ENCODE peak calls at places on chromosome 19, in ten cellular contexts. T is PC-3, J is cardiac muscle cell, N is lower lobe of right lung, A is IMR-90, P is lung, D is Caco-2, F is endodermal cell, O is HCT116, Y is hepatocyte. C is an unnamed sample. For H3K27me3 and H3K4me1, the result is how much of the 10 kb centered on the place peaks cover.

GRCh38 chr19:31177230-31177629 is 172.0 kb downstream of the TSHZ3 start:
- DNase-seq in J (no peak), D (no peak), P (no peak), O (no peak), A (no peak), F (no peak), T (no peak), N (no peak), Y (peak), C (no peak)

GRCh38 chr19:10246511-10246910 is 5.5 kb upstream of the MRPL4 start:
- DNase-seq in J (no peak), N (no peak), D (no peak), F (no peak), P (no peak), A (no peak), T (no peak), O (no peak), Y (no peak), C (no peak)

GRCh38 chr19:49573009-49573408 is 7.3 kb downstream of the NOSIP start:
- DNase-seq in O (no peak), T (no peak), J (no peak), F (no peak), P (no peak), Y (no peak), D (no peak), A (no peak), N (no peak), C (no peak)

GRCh38 chr19:1122972-1123363 is 19.2 kb downstream of the GPX4 start:
- DNase-seq in F (peak), Y (peak), P (peak), A (peak), D (peak), T (peak), O (peak), J (peak), N (peak), C (no peak)

GRCh38 chr19:9295411-9295849 is 14.2 kb downstream of the ZNF699 start:
- DNase-seq in T (no peak), F (no peak), N (no peak), O (no peak), A (no peak), Y (no peak), D (no peak), P (no peak), J (no peak), C (no peak)

GRCh38 chr19:33385956-33386355 is 12.4 kb downstream of the CEBPG start:
- DNase-seq in A (no peak), D (no peak), Y (no peak), F (no peak), T (no peak), N (no peak), O (no peak), J (no peak), P (no peak), C (no peak)

GRCh38 chr19:48798937-48799336 is 11.9 kb downstream of the BCAT2 start:
- DNase-seq in D (no peak), A (peak), N (no peak), T (no peak), O (no peak), F (peak), Y (no peak), J (no peak), P (no peak), C (no peak)

GRCh38 chr19:18204394-18205179 is 745 bp upstream of the RAB3A start:
- DNase-seq in O (no peak), F (peak), N (no peak), J (peak), A (no peak), P (peak), D (peak), T (no peak), Y (peak), C (no peak)

GRCh38 chr19:39934584-39935233 is at the start of gene FCGBP:
- DNase-seq in N (no peak), D (no peak), T (no peak), J (no peak), O (no peak), F (no peak), P (no peak), Y (no peak), A (no peak), C (no peak)

GRCh38 chr19:16877581-16877980 is 11.2 kb upstream of the F2RL3 start:
- DNase-seq in Y (no peak), P (no peak), J (no peak), O (no peak), N (no peak), F (no peak), A (no peak), D (no peak), T (no peak), C (no peak)

GRCh38 chr19:17209126-17210036 is 5.8 kb upstream of the USE1 start:
- DNase-seq in N (no peak), D (peak), F (peak), J (peak), T (peak), A (peak), Y (peak), O (peak), P (no peak), C (no peak)

GRCh38 chr19:28234637-28235036 is 978.3 kb downstream of the UQCRFS1 start:
- DNase-seq in O (no peak), T (no peak), F (peak), J (peak), D (no peak), P (no peak), Y (peak), N (no peak), A (no peak), C (no peak)

GRCh38 chr19:364496-365287 is 20.1 kb upstream of the MIER2 start:
- DNase-seq in D (no peak), O (no peak), J (no peak), N (no peak), F (peak), Y (no peak), P (no peak), A (no peak), T (no peak), C (no peak)

GRCh38 chr19:48873476-48874308 is 1.5 kb downstream of the PPP1R15A start:
- DNase-seq in Y (no peak), A (no peak), P (no peak), O (no peak), N (no peak), D (no peak), T (no peak), F (peak), J (no peak), C (no peak)

GRCh38 chr19:41311072-41311471 is 1.1 kb downstream of the CCDC97 start:
- DNase-seq in A (no peak), D (no peak), T (no peak), O (no peak), P (no peak), N (no peak), F (no peak), Y (no peak), J (no peak), C (no peak)

GRCh38 chr19:50494186-50495019 is 16.6 kb downstream of the JOSD2 start:
- DNase-seq in J (peak), D (no peak), N (no peak), F (no peak), A (no peak), P (no peak), O (no peak), T (no peak), Y (no peak), C (no peak)

GRCh38 chr19:28350037-28350436 is 862.9 kb downstream of the UQCRFS1 start:
- DNase-seq in F (no peak), T (no peak), Y (no peak), J (no peak), D (no peak), O (no peak), P (no peak), A (no peak), N (no peak), C (no peak)

GRCh38 chr19:31214086-31214485 is 135.2 kb downstream of the TSHZ3 start:
- DNase-seq in J (no peak), T (peak), D (no peak), Y (peak), N (peak), P (peak), O (no peak), F (no peak), A (peak), C (peak)

DNA sequence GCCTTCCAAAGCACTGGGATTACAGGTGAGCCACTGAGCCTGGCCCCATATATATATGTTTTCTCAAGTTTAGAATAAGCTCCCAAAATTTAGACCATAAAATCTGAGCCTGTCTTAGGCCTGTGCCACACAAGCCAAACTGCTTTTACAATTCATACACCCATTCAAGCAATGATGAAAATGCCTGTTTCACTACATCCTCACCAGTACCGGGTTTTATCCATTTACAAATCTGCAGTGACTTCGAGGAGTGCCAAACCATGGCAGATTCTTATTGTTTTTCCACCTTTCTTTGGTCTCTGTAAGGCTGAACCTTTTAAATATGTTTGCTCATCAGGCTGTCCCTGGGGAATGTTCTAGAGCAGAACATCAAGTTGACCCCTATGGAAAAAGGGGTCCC is 9.6 kb upstream of the NFIC start:
- DNase-seq in P (no peak), Y (no peak), D (no peak), N (no peak), J (no peak), A (no peak), T (no peak), O (no peak), F (no peak), C (no peak)
- H3K27me3 ChIP-seq in P (under half), Y (under half), D (under half), N (under half), J (half or more), A (under half), T (under half), O (under half), F (half or more), C (under half)

GRCh38 chr19:58010507-58010906 is 7.9 kb upstream of the ZNF606 start:
- DNase-seq in J (no peak), F (no peak), D (no peak), N (no peak), A (no peak), T (no peak), O (no peak), P (no peak), Y (no peak), C (no peak)

GRCh38 chr19:58009666-58010301 is 7.2 kb upstream of the ZNF606 start:
- DNase-seq in N (peak), A (peak), D (peak), T (peak), J (peak), P (peak), O (no peak), Y (peak), F (peak), C (peak)

GRCh38 chr19:58009301-58009665 is 6.7 kb upstream of the ZNF606 start:
- DNase-seq in F (no peak), O (no peak), A (no peak), J (no peak), D (no peak), P (no peak), T (no peak), N (no peak), Y (no peak), C (no peak)

GRCh38 chr19:58003153-58003828 is 671 bp upstream of the ZNF606 start:
- DNase-seq in P (no peak), F (no peak), T (no peak), N (no peak), A (no peak), Y (no peak), J (peak), D (no peak), O (no peak), C (no peak)

DNA sequence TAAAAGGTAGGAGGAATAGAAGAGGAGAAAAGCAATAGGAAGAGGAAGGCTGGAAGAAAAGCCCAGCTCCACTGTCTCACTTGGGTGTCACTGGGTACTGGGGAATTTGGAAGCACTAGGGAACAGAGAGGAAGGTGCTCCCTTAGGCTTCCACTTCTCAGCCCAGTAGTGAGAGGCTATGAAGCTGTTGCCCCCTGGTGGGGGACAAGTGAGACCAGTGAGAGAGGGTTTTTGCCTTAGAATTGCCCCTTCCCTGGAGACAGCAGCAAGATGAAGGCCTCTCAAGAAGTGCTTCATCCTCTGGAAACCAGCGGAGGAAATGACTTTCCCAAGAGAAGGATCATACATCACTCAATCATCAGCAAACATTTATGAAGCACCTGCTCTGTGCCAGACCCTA is 4.7 kb upstream of the ZNF606 start:
- DNase-seq in A (no peak), D (peak), P (no peak), J (peak), O (no peak), T (no peak), Y (no peak), F (no peak), N (no peak), C (no peak)
- TF ChIP-seq CTCF in A (no peak), D (no peak), P (no peak), J (peak), O (no peak), T (no peak), Y (no peak), F (peak), N (no peak), C (no peak)

GRCh38 chr19:6088677-6089063 is 21.6 kb downstream of the RFX2 start:
- DNase-seq in P (no peak), O (no peak), F (no peak), J (no peak), T (peak), Y (no peak), N (no peak), D (no peak), A (peak), C (no peak)
- H3K4me1 ChIP-seq in P (under half), O (under half), F (under half), J (under half), T (half or more), Y (under half), N (half or more), D (under half), A (under half), C (under half)

GRCh38 chr19:43412441-43412840 is 2.2 kb upstream of the TEX101 start:
- DNase-seq in J (no peak), Y (no peak), O (no peak), T (no peak), D (peak), F (no peak), A (no peak), N (no peak), P (no peak), C (no peak)

GRCh38 chr19:43407416-43408005 is 7.2 kb upstream of the TEX101 start:
- DNase-seq in F (peak), O (no peak), J (no peak), T (no peak), Y (no peak), P (no peak), N (no peak), D (no peak), A (no peak), C (no peak)

GRCh38 chr19:43409415-43409814 is 5.3 kb upstream of the TEX101 start:
- DNase-seq in F (no peak), N (no peak), T (no peak), O (no peak), P (no peak), A (no peak), J (no peak), D (no peak), Y (no peak), C (no peak)

GRCh38 chr19:43406297-43406696 is 8.4 kb upstream of the TEX101 start:
- DNase-seq in Y (no peak), F (peak), D (no peak), J (no peak), A (no peak), N (no peak), T (no peak), P (no peak), O (no peak), C (no peak)

GRCh38 chr19:43408043-43408442 is 6.6 kb upstream of the TEX101 start:
- DNase-seq in Y (no peak), T (no peak), D (no peak), A (no peak), O (no peak), P (no peak), J (no peak), N (no peak), F (no peak), C (no peak)
- H3K27me3 ChIP-seq in Y (under half), T (under half), D (under half), A (under half), O (under half), P (under half), J (under half), N (under half), F (under half), C (under half)

DNA sequence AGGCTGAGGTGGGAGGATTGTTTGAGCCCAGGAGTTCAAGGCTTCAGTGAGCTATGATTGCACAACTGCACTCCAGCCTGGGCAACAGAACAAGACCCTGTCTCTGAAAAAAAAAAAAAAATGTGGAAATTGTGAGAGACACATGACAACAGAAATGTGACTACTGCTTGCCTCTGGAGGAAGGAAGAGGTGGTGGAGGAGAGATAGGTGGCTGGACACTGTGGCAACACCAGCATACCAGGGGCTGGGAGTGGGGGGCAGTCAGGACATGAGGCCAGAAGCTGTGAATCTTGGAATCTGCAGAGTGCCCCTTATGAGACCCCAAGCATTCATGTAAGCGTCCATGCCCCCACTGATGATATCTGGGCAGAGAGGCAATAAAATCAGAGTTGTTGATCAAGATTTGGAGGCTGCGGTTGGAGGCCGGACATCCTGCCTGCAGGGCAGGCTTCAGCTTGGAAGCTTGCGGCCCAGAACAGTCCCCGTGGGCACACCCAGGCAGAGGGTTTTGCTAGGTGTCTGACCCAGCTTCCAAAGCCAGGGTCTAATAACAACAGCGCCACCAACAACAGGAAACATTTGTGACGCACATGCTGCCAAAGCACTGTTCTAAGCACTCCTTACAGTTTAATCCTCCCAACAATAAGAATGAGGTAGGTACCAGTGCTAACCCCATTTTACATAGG is 16.9 kb downstream of the FAM187B start:
- DNase-seq in N (peak), T (no peak), J (no peak), D (no peak), Y (no peak), F (peak), A (no peak), P (no peak), O (no peak), C (no peak)
- TF ChIP-seq CTCF in N (no peak), T (no peak), J (no peak), D (no peak), Y (no peak), F (no peak), A (no peak), P (no peak), O (no peak), C (no peak)

GRCh38 chr19:13058951-13059660 is 43.6 kb downstream of the LYL1 start:
- DNase-seq in T (no peak), A (no peak), J (no peak), F (peak), N (peak), D (no peak), Y (no peak), O (no peak), P (no peak), C (no peak)
- H3K4me1 ChIP-seq in T (half or more), A (half or more), J (under half), F (under half), N (half or more), D (under half), Y (half or more), O (half or more), P (under half), C (half or more)